ENCODE peak calls at places on chromosome 11, in eight cellular contexts. One of them, this sample, is unnamed.

GRCh38 chr11:8311366-8311765 is 47.7 kb upstream of the LMO1 start:
- DNase-seq in mucosa of descending colon: no peak
- DNase-seq in iris pigment epithelial cell: no peak
- DNase-seq in NCI-H2081: no peak
- DNase-seq in stimulated activated CD8-positive, alpha-beta memory T cell treated with anti-CD3 and anti-CD28 coated beads, Interleukin-4, amount 100 ng/mL, for 1 hour: no peak
- DNase-seq in upper lobe of right lung: no peak
- DNase-seq in stimulated activated CD4-positive, alpha-beta T cell treated with anti-CD3 and anti-CD28 coated beads, Interleukin-4, amount 100 ng/mL, for 48 hours: no peak
- DNase-seq in activated effector memory CD4-positive, alpha-beta T cell treated with anti-CD3 and anti-CD28 coated beads, Interleukin-2, amount 50 U/mL, for 16 hours: no peak
- DNase-seq in this sample: peak

GRCh38 chr11:13486926-13487660 is 8.7 kb downstream of the PTH start:
- DNase-seq in mucosa of descending colon: peak
- DNase-seq in iris pigment epithelial cell: peak
- DNase-seq in NCI-H2081: no peak
- DNase-seq in stimulated activated CD8-positive, alpha-beta memory T cell treated with anti-CD3 and anti-CD28 coated beads, Interleukin-4, amount 100 ng/mL, for 1 hour: peak
- DNase-seq in upper lobe of right lung: peak
- DNase-seq in stimulated activated CD4-positive, alpha-beta T cell treated with anti-CD3 and anti-CD28 coated beads, Interleukin-4, amount 100 ng/mL, for 48 hours: peak
- DNase-seq in activated effector memory CD4-positive, alpha-beta T cell treated with anti-CD3 and anti-CD28 coated beads, Interleukin-2, amount 50 U/mL, for 16 hours: peak
- DNase-seq in this sample: peak

GRCh38 chr11:10952872-10953271 is 95.0 kb upstream of the ZBED5 start:
- DNase-seq in mucosa of descending colon: no peak
- DNase-seq in iris pigment epithelial cell: no peak
- DNase-seq in NCI-H2081: no peak
- DNase-seq in stimulated activated CD8-positive, alpha-beta memory T cell treated with anti-CD3 and anti-CD28 coated beads, Interleukin-4, amount 100 ng/mL, for 1 hour: no peak
- DNase-seq in upper lobe of right lung: no peak
- DNase-seq in stimulated activated CD4-positive, alpha-beta T cell treated with anti-CD3 and anti-CD28 coated beads, Interleukin-4, amount 100 ng/mL, for 48 hours: no peak
- DNase-seq in activated effector memory CD4-positive, alpha-beta T cell treated with anti-CD3 and anti-CD28 coated beads, Interleukin-2, amount 50 U/mL, for 16 hours: no peak
- DNase-seq in this sample: no peak

GRCh38 chr11:122979815-122980656 is 1.6 kb downstream of the BSX start:
- DNase-seq in mucosa of descending colon: no peak
- DNase-seq in iris pigment epithelial cell: no peak
- DNase-seq in NCI-H2081: no peak
- DNase-seq in stimulated activated CD8-positive, alpha-beta memory T cell treated with anti-CD3 and anti-CD28 coated beads, Interleukin-4, amount 100 ng/mL, for 1 hour: no peak
- DNase-seq in upper lobe of right lung: no peak
- DNase-seq in stimulated activated CD4-positive, alpha-beta T cell treated with anti-CD3 and anti-CD28 coated beads, Interleukin-4, amount 100 ng/mL, for 48 hours: no peak
- DNase-seq in activated effector memory CD4-positive, alpha-beta T cell treated with anti-CD3 and anti-CD28 coated beads, Interleukin-2, amount 50 U/mL, for 16 hours: no peak
- DNase-seq in this sample: no peak

GRCh38 chr11:112837162-112837826 is 123.9 kb upstream of the NCAM1 start:
- DNase-seq in mucosa of descending colon: no peak
- DNase-seq in iris pigment epithelial cell: peak
- DNase-seq in NCI-H2081: peak
- DNase-seq in stimulated activated CD8-positive, alpha-beta memory T cell treated with anti-CD3 and anti-CD28 coated beads, Interleukin-4, amount 100 ng/mL, for 1 hour: no peak
- DNase-seq in upper lobe of right lung: no peak
- DNase-seq in stimulated activated CD4-positive, alpha-beta T cell treated with anti-CD3 and anti-CD28 coated beads, Interleukin-4, amount 100 ng/mL, for 48 hours: no peak
- DNase-seq in activated effector memory CD4-positive, alpha-beta T cell treated with anti-CD3 and anti-CD28 coated beads, Interleukin-2, amount 50 U/mL, for 16 hours: no peak
- DNase-seq in this sample: no peak

GRCh38 chr11:119618208-119618909 is 110.6 kb downstream of the NECTIN1 start:
- DNase-seq in mucosa of descending colon: no peak
- DNase-seq in iris pigment epithelial cell: no peak
- DNase-seq in NCI-H2081: no peak
- DNase-seq in stimulated activated CD8-positive, alpha-beta memory T cell treated with anti-CD3 and anti-CD28 coated beads, Interleukin-4, amount 100 ng/mL, for 1 hour: no peak
- DNase-seq in upper lobe of right lung: no peak
- DNase-seq in stimulated activated CD4-positive, alpha-beta T cell treated with anti-CD3 and anti-CD28 coated beads, Interleukin-4, amount 100 ng/mL, for 48 hours: no peak
- DNase-seq in activated effector memory CD4-positive, alpha-beta T cell treated with anti-CD3 and anti-CD28 coated beads, Interleukin-2, amount 50 U/mL, for 16 hours: no peak
- DNase-seq in this sample: no peak

GRCh38 chr11:68508425-68508824 is 47.9 kb downstream of the PPP6R3 start:
- DNase-seq in mucosa of descending colon: no peak
- DNase-seq in iris pigment epithelial cell: peak
- DNase-seq in NCI-H2081: no peak
- DNase-seq in stimulated activated CD8-positive, alpha-beta memory T cell treated with anti-CD3 and anti-CD28 coated beads, Interleukin-4, amount 100 ng/mL, for 1 hour: no peak
- DNase-seq in upper lobe of right lung: no peak
- DNase-seq in stimulated activated CD4-positive, alpha-beta T cell treated with anti-CD3 and anti-CD28 coated beads, Interleukin-4, amount 100 ng/mL, for 48 hours: no peak
- DNase-seq in activated effector memory CD4-positive, alpha-beta T cell treated with anti-CD3 and anti-CD28 coated beads, Interleukin-2, amount 50 U/mL, for 16 hours: no peak
- DNase-seq in this sample: no peak

GRCh38 chr11:727281-727701 is 20.0 kb upstream of the TALDO1 start:
- DNase-seq in mucosa of descending colon: peak
- DNase-seq in iris pigment epithelial cell: no peak
- DNase-seq in NCI-H2081: no peak
- DNase-seq in stimulated activated CD8-positive, alpha-beta memory T cell treated with anti-CD3 and anti-CD28 coated beads, Interleukin-4, amount 100 ng/mL, for 1 hour: no peak
- DNase-seq in upper lobe of right lung: no peak
- DNase-seq in stimulated activated CD4-positive, alpha-beta T cell treated with anti-CD3 and anti-CD28 coated beads, Interleukin-4, amount 100 ng/mL, for 48 hours: no peak
- DNase-seq in activated effector memory CD4-positive, alpha-beta T cell treated with anti-CD3 and anti-CD28 coated beads, Interleukin-2, amount 50 U/mL, for 16 hours: no peak
- DNase-seq in this sample: peak

GRCh38 chr11:88480217-88480616 is 142.7 kb upstream of the CTSC start:
- DNase-seq in mucosa of descending colon: no peak
- DNase-seq in iris pigment epithelial cell: peak
- DNase-seq in NCI-H2081: no peak
- DNase-seq in stimulated activated CD8-positive, alpha-beta memory T cell treated with anti-CD3 and anti-CD28 coated beads, Interleukin-4, amount 100 ng/mL, for 1 hour: no peak
- DNase-seq in upper lobe of right lung: no peak
- DNase-seq in stimulated activated CD4-positive, alpha-beta T cell treated with anti-CD3 and anti-CD28 coated beads, Interleukin-4, amount 100 ng/mL, for 48 hours: no peak
- DNase-seq in activated effector memory CD4-positive, alpha-beta T cell treated with anti-CD3 and anti-CD28 coated beads, Interleukin-2, amount 50 U/mL, for 16 hours: no peak
- DNase-seq in this sample: no peak

GRCh38 chr11:70002433-70002832 is 75.7 kb upstream of the ANO1 start:
- DNase-seq in mucosa of descending colon: no peak
- DNase-seq in iris pigment epithelial cell: peak
- DNase-seq in NCI-H2081: no peak
- DNase-seq in stimulated activated CD8-positive, alpha-beta memory T cell treated with anti-CD3 and anti-CD28 coated beads, Interleukin-4, amount 100 ng/mL, for 1 hour: no peak
- DNase-seq in upper lobe of right lung: no peak
- DNase-seq in stimulated activated CD4-positive, alpha-beta T cell treated with anti-CD3 and anti-CD28 coated beads, Interleukin-4, amount 100 ng/mL, for 48 hours: no peak
- DNase-seq in activated effector memory CD4-positive, alpha-beta T cell treated with anti-CD3 and anti-CD28 coated beads, Interleukin-2, amount 50 U/mL, for 16 hours: no peak
- DNase-seq in this sample: peak

GRCh38 chr11:76443254-76443935 is 1.4 kb upstream of the EMSY start:
- DNase-seq in mucosa of descending colon: no peak
- DNase-seq in iris pigment epithelial cell: peak
- DNase-seq in NCI-H2081: peak
- DNase-seq in stimulated activated CD8-positive, alpha-beta memory T cell treated with anti-CD3 and anti-CD28 coated beads, Interleukin-4, amount 100 ng/mL, for 1 hour: no peak
- DNase-seq in upper lobe of right lung: no peak
- DNase-seq in stimulated activated CD4-positive, alpha-beta T cell treated with anti-CD3 and anti-CD28 coated beads, Interleukin-4, amount 100 ng/mL, for 48 hours: no peak
- DNase-seq in activated effector memory CD4-positive, alpha-beta T cell treated with anti-CD3 and anti-CD28 coated beads, Interleukin-2, amount 50 U/mL, for 16 hours: no peak
- DNase-seq in this sample: no peak

GRCh38 chr11:117010808-117011540 is 87.3 kb downstream of the SIK3 start:
- DNase-seq in mucosa of descending colon: no peak
- DNase-seq in iris pigment epithelial cell: peak
- DNase-seq in NCI-H2081: no peak
- DNase-seq in stimulated activated CD8-positive, alpha-beta memory T cell treated with anti-CD3 and anti-CD28 coated beads, Interleukin-4, amount 100 ng/mL, for 1 hour: no peak
- DNase-seq in upper lobe of right lung: no peak
- DNase-seq in stimulated activated CD4-positive, alpha-beta T cell treated with anti-CD3 and anti-CD28 coated beads, Interleukin-4, amount 100 ng/mL, for 48 hours: no peak
- DNase-seq in activated effector memory CD4-positive, alpha-beta T cell treated with anti-CD3 and anti-CD28 coated beads, Interleukin-2, amount 50 U/mL, for 16 hours: no peak
- DNase-seq in this sample: no peak

GRCh38 chr11:102603091-102603490 is 22.0 kb downstream of the MMP20 start:
- DNase-seq in mucosa of descending colon: no peak
- DNase-seq in iris pigment epithelial cell: peak
- DNase-seq in NCI-H2081: no peak
- DNase-seq in stimulated activated CD8-positive, alpha-beta memory T cell treated with anti-CD3 and anti-CD28 coated beads, Interleukin-4, amount 100 ng/mL, for 1 hour: no peak
- DNase-seq in upper lobe of right lung: no peak
- DNase-seq in stimulated activated CD4-positive, alpha-beta T cell treated with anti-CD3 and anti-CD28 coated beads, Interleukin-4, amount 100 ng/mL, for 48 hours: no peak
- DNase-seq in activated effector memory CD4-positive, alpha-beta T cell treated with anti-CD3 and anti-CD28 coated beads, Interleukin-2, amount 50 U/mL, for 16 hours: no peak
- DNase-seq in this sample: no peak

GRCh38 chr11:61974766-61975631 is 7.6 kb upstream of the FTH1 start:
- DNase-seq in mucosa of descending colon: no peak
- DNase-seq in iris pigment epithelial cell: no peak
- DNase-seq in NCI-H2081: no peak
- DNase-seq in stimulated activated CD8-positive, alpha-beta memory T cell treated with anti-CD3 and anti-CD28 coated beads, Interleukin-4, amount 100 ng/mL, for 1 hour: no peak
- DNase-seq in upper lobe of right lung: peak
- DNase-seq in stimulated activated CD4-positive, alpha-beta T cell treated with anti-CD3 and anti-CD28 coated beads, Interleukin-4, amount 100 ng/mL, for 48 hours: no peak
- DNase-seq in activated effector memory CD4-positive, alpha-beta T cell treated with anti-CD3 and anti-CD28 coated beads, Interleukin-2, amount 50 U/mL, for 16 hours: no peak
- DNase-seq in this sample: peak

GRCh38 chr11:89182773-89183172 is 5.1 kb downstream of the TYR start:
- DNase-seq in mucosa of descending colon: no peak
- DNase-seq in iris pigment epithelial cell: peak
- DNase-seq in NCI-H2081: no peak
- DNase-seq in stimulated activated CD8-positive, alpha-beta memory T cell treated with anti-CD3 and anti-CD28 coated beads, Interleukin-4, amount 100 ng/mL, for 1 hour: no peak
- DNase-seq in upper lobe of right lung: no peak
- DNase-seq in stimulated activated CD4-positive, alpha-beta T cell treated with anti-CD3 and anti-CD28 coated beads, Interleukin-4, amount 100 ng/mL, for 48 hours: no peak
- DNase-seq in activated effector memory CD4-positive, alpha-beta T cell treated with anti-CD3 and anti-CD28 coated beads, Interleukin-2, amount 50 U/mL, for 16 hours: no peak
- DNase-seq in this sample: no peak

GRCh38 chr11:36469063-36469462 is 41.0 kb downstream of the TRAF6 start:
- DNase-seq in mucosa of descending colon: no peak
- DNase-seq in iris pigment epithelial cell: no peak
- DNase-seq in NCI-H2081: no peak
- DNase-seq in stimulated activated CD8-positive, alpha-beta memory T cell treated with anti-CD3 and anti-CD28 coated beads, Interleukin-4, amount 100 ng/mL, for 1 hour: no peak
- DNase-seq in upper lobe of right lung: no peak
- DNase-seq in stimulated activated CD4-positive, alpha-beta T cell treated with anti-CD3 and anti-CD28 coated beads, Interleukin-4, amount 100 ng/mL, for 48 hours: no peak
- DNase-seq in activated effector memory CD4-positive, alpha-beta T cell treated with anti-CD3 and anti-CD28 coated beads, Interleukin-2, amount 50 U/mL, for 16 hours: no peak
- DNase-seq in this sample: no peak

GRCh38 chr11:111526501-111526900 is 11.9 kb downstream of the HOATZ start:
- DNase-seq in mucosa of descending colon: no peak
- DNase-seq in iris pigment epithelial cell: peak
- DNase-seq in NCI-H2081: no peak
- DNase-seq in stimulated activated CD8-positive, alpha-beta memory T cell treated with anti-CD3 and anti-CD28 coated beads, Interleukin-4, amount 100 ng/mL, for 1 hour: no peak
- DNase-seq in upper lobe of right lung: no peak
- DNase-seq in stimulated activated CD4-positive, alpha-beta T cell treated with anti-CD3 and anti-CD28 coated beads, Interleukin-4, amount 100 ng/mL, for 48 hours: no peak
- DNase-seq in activated effector memory CD4-positive, alpha-beta T cell treated with anti-CD3 and anti-CD28 coated beads, Interleukin-2, amount 50 U/mL, for 16 hours: no peak
- DNase-seq in this sample: no peak

GRCh38 chr11:45904309-45904915 is 2.7 kb downstream of the FREY1 start:
- DNase-seq in mucosa of descending colon: no peak
- DNase-seq in iris pigment epithelial cell: no peak
- DNase-seq in NCI-H2081: no peak
- DNase-seq in stimulated activated CD8-positive, alpha-beta memory T cell treated with anti-CD3 and anti-CD28 coated beads, Interleukin-4, amount 100 ng/mL, for 1 hour: no peak
- DNase-seq in upper lobe of right lung: no peak
- DNase-seq in stimulated activated CD4-positive, alpha-beta T cell treated with anti-CD3 and anti-CD28 coated beads, Interleukin-4, amount 100 ng/mL, for 48 hours: no peak
- DNase-seq in activated effector memory CD4-positive, alpha-beta T cell treated with anti-CD3 and anti-CD28 coated beads, Interleukin-2, amount 50 U/mL, for 16 hours: no peak
- DNase-seq in this sample: no peak

GRCh38 chr11:17563248-17563647 is 16.2 kb downstream of the OTOG start:
- DNase-seq in mucosa of descending colon: no peak
- DNase-seq in iris pigment epithelial cell: no peak
- DNase-seq in NCI-H2081: no peak
- DNase-seq in stimulated activated CD8-positive, alpha-beta memory T cell treated with anti-CD3 and anti-CD28 coated beads, Interleukin-4, amount 100 ng/mL, for 1 hour: no peak
- DNase-seq in upper lobe of right lung: no peak
- DNase-seq in stimulated activated CD4-positive, alpha-beta T cell treated with anti-CD3 and anti-CD28 coated beads, Interleukin-4, amount 100 ng/mL, for 48 hours: no peak
- DNase-seq in activated effector memory CD4-positive, alpha-beta T cell treated with anti-CD3 and anti-CD28 coated beads, Interleukin-2, amount 50 U/mL, for 16 hours: no peak
- DNase-seq in this sample: peak

GRCh38 chr11:10072142-10072541 is 221.9 kb downstream of the SBF2 start:
- DNase-seq in mucosa of descending colon: no peak
- DNase-seq in iris pigment epithelial cell: peak
- DNase-seq in NCI-H2081: no peak
- DNase-seq in stimulated activated CD8-positive, alpha-beta memory T cell treated with anti-CD3 and anti-CD28 coated beads, Interleukin-4, amount 100 ng/mL, for 1 hour: no peak
- DNase-seq in upper lobe of right lung: no peak
- DNase-seq in stimulated activated CD4-positive, alpha-beta T cell treated with anti-CD3 and anti-CD28 coated beads, Interleukin-4, amount 100 ng/mL, for 48 hours: no peak
- DNase-seq in activated effector memory CD4-positive, alpha-beta T cell treated with anti-CD3 and anti-CD28 coated beads, Interleukin-2, amount 50 U/mL, for 16 hours: no peak
- DNase-seq in this sample: no peak

This sample was measured in posterior vena cava.